ENCODE peak calls at places on chromosome 14, in four cellular contexts. G is H1, T is K562, R is GM12878. O is an unnamed sample.

GRCh38 chr14:70909788-70910614 is 2.7 kb downstream of the PCNX1 start:
- DNase-seq in G (no peak), T (no peak), R (no peak), O (no peak)

GRCh38 chr14:76133103-76133502 is 18.6 kb upstream of the GPATCH2L start:
- DNase-seq in G (no peak), T (peak), R (no peak), O (peak)

GRCh38 chr14:75831971-75832370 is 149.8 kb downstream of the TGFB3 start:
- DNase-seq in G (no peak), T (peak), R (no peak), O (no peak)

GRCh38 chr14:80172380-80173055 is 38.8 kb downstream of the DIO2 start:
- DNase-seq in G (no peak), T (no peak), R (no peak), O (no peak)

GRCh38 chr14:88411039-88411438 is 25.6 kb downstream of the SPATA7 start:
- DNase-seq in G (peak), T (no peak), R (no peak), O (peak)

GRCh38 chr14:90842726-90843125 is 26.5 kb upstream of the TTC7B start:
- DNase-seq in G (peak), T (no peak), R (no peak), O (no peak)

GRCh38 chr14:100815478-100816285 is 10.2 kb upstream of the MEG3 start:
- DNase-seq in G (no peak), T (no peak), R (no peak), O (peak)

GRCh38 chr14:77565289-77566081 is 51.0 kb downstream of the SPTLC2 start:
- DNase-seq in G (no peak), T (no peak), R (no peak), O (no peak)

GRCh38 chr14:105088812-105089745 is 23.8 kb upstream of the GPR132 start:
- DNase-seq in G (no peak), T (no peak), R (no peak), O (no peak)

GRCh38 chr14:28673056-28673455 is 93.5 kb upstream of the FOXG1 start:
- DNase-seq in G (no peak), T (no peak), R (no peak), O (no peak)

GRCh38 chr14:95515080-95515489 is 1.4 kb downstream of the SYNE3 start:
- DNase-seq in G (no peak), T (no peak), R (no peak), O (no peak)

GRCh38 chr14:68504861-68505260 is 288.0 kb downstream of the ZFP36L1 start:
- DNase-seq in G (no peak), T (no peak), R (no peak), O (no peak)

GRCh38 chr14:57182760-57183503 is 85.8 kb downstream of the EXOC5 start:
- DNase-seq in G (no peak), T (peak), R (no peak), O (peak)

GRCh38 chr14:45426685-45427282 is 173.8 kb upstream of the MIS18BP1 start:
- DNase-seq in G (no peak), T (peak), R (peak), O (peak)

GRCh38 chr14:84857129-84857528 is 672.8 kb upstream of the FLRT2 start:
- DNase-seq in G (no peak), T (no peak), R (no peak), O (no peak)

GRCh38 chr14:76701981-76702380 is 59.3 kb upstream of the VASH1 start:
- DNase-seq in G (no peak), T (no peak), R (no peak), O (no peak)

GRCh38 chr14:77018785-77019184 is 9.7 kb downstream of the IRF2BPL start:
- DNase-seq in G (no peak), T (no peak), R (no peak), O (no peak)

GRCh38 chr14:24928501-24928900 is 121.4 kb downstream of the STXBP6 start:
- DNase-seq in G (no peak), T (no peak), R (no peak), O (no peak)

GRCh38 chr14:102819176-102819628 is 42.0 kb downstream of the TRAF3 start:
- DNase-seq in G (no peak), T (no peak), R (peak), O (peak)

GRCh38 chr14:26194816-26195215 is 403.0 kb downstream of the NOVA1 start:
- DNase-seq in G (no peak), T (no peak), R (no peak), O (no peak)

GRCh38 chr14:73168274-73168673 is 32.0 kb downstream of the PSEN1 start:
- DNase-seq in G (no peak), T (no peak), R (no peak), O (no peak)
- TF ChIP-seq SRF in G (no peak), T (no peak), R (no peak), O (no peak)

GRCh38 chr14:67166450-67166853 is 22.8 kb upstream of the GARIN2 start:
- DNase-seq in G (no peak), T (no peak), R (no peak), O (no peak)
- TF ChIP-seq RFX5 in G (no peak), T (no peak), R (no peak), O (no peak)

DNA sequence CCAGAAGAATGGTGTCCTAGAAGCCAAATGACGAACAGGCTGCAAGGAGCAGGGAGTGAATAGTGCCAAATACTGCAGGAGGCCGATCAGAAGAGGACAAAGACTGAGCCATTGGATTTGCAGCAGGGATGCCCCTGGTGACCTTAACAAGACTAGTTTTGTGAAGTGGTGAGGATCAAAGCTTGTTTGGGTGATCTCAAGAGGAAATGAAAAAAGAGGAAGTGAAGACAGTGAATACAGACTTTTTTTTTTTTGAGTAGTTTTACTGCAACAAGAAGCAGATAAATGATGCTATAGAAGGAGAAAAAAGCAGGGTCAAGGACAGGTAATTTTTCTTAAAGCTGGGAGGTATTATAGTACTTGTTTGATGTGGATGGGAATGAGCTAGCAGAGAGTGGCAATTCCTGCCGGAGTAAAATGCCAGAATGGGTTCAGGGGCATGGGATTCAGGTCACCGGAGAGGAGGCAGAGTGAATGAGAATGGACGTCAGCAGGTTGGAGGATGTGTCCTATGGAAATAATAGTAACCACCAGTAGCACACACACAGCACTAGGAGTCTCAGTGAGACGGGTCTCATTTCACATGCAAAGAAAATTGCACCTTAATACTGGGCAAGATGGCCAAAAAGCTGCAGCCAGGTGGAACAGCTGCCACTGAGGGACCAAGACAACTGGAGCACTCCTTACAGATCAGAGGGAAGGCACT is 345.8 kb upstream of the CCDC196 start:
- DNase-seq in G (no peak), T (no peak), R (peak), O (no peak)
- TF ChIP-seq SRF in G (no peak), T (no peak), R (no peak), O (no peak)

GRCh38 chr14:103828315-103828967 is 18.9 kb downstream of the PPP1R13B start:
- DNase-seq in G (no peak), T (no peak), R (no peak), O (no peak)
- TF ChIP-seq RFX5 in G (no peak), T (no peak), R (no peak), O (no peak)

DNA sequence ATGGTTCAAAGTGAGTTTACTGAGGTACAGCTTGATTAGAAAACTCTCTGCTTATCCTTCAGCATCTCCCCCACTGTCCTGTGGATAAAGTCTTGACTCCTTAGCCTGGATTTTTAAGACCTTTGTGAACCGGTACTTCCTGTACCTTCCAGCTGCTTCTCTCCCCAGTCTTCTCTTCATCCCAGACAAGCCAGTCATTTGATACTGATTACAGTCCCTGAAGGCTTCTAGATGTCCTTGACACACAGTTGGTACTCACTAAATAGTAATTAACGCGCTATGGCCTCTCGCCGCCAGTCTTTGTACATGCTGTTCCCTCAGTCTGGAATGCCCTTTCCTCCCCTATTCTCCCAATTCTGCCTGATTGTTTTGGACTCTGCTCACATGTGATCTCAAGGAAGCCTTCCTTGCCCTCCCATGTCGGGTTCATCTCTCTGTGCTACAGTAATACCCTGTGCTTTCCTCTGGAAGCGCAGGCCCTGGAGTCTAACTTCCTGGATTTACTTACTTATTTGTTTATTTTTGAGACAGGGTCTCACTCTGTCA is 50.6 kb upstream of the PTGR2 start:
- DNase-seq in G (no peak), T (no peak), R (no peak), O (no peak)
- TF ChIP-seq SRF in G (no peak), T (no peak), R (no peak), O (no peak)

GRCh38 chr14:23559010-23559920 is 3.2 kb downstream of the THTPA start:
- DNase-seq in G (peak), T (peak), R (no peak), O (peak)
- TF ChIP-seq RFX5 in G (no peak), T (no peak), R (no peak), O (no peak)

GRCh38 chr14:33777651-33778050 is 173.2 kb downstream of the EGLN3 start:
- DNase-seq in G (no peak), T (no peak), R (no peak), O (no peak)

GRCh38 chr14:33776871-33777270 is 174.0 kb downstream of the EGLN3 start:
- DNase-seq in G (no peak), T (no peak), R (no peak), O (no peak)

GRCh38 chr14:33781267-33781666 is 169.6 kb downstream of the EGLN3 start:
- DNase-seq in G (no peak), T (no peak), R (no peak), O (no peak)

GRCh38 chr14:33782923-33783322 is 168.0 kb downstream of the EGLN3 start:
- DNase-seq in G (no peak), T (no peak), R (no peak), O (no peak)

GRCh38 chr14:33780035-33780434 is 170.8 kb downstream of the EGLN3 start:
- DNase-seq in G (no peak), T (no peak), R (no peak), O (no peak)
- TF ChIP-seq SRF in G (no peak), T (no peak), R (no peak), O (no peak)